ENCODE peak calls at places on chromosomes 3 and 15, in four cellular contexts. B is endothelial cell, A is psoas muscle, O is GM19239. S is an unnamed sample.

GRCh38 chr3:12752803-12753202 is 6.3 kb downstream of the TMEM40 start:
- DNase-seq in O (no peak), A (no peak), B (no peak), S (no peak)

GRCh38 chr3:54447427-54447826 is 325.1 kb downstream of the CACNA2D3 start:
- DNase-seq in O (no peak), B (no peak), A (no peak), S (no peak)

GRCh38 chr3:155428558-155428957 is 135.1 kb upstream of the STRIT1 start:
- DNase-seq in O (no peak), B (no peak), A (no peak), S (no peak)

GRCh38 chr3:77147836-77148578 is 108.1 kb downstream of the ROBO2 start:
- DNase-seq in B (no peak), A (no peak), O (no peak), S (no peak)

GRCh38 chr3:187798531-187799520 is 53.6 kb upstream of the BCL6 start:
- DNase-seq in B (no peak), A (no peak), O (no peak), S (no peak)

GRCh38 chr3:11705049-11705448 is 61.3 kb upstream of the VGLL4 start:
- DNase-seq in A (no peak), O (no peak), B (no peak), S (no peak)

GRCh38 chr3:137032465-137033120 is 74.8 kb downstream of the IL20RB start:
- DNase-seq in A (peak; percentile 85), B (peak; percentile 98), O (peak; percentile 74), S (no peak)

GRCh38 chr3:113485161-113485609 is 29.8 kb downstream of the SPICE1 start:
- DNase-seq in A (no peak), O (no peak), B (no peak), S (no peak)

GRCh38 chr15:68418611-68419161 is 13.3 kb downstream of the ITGA11 start:
- DNase-seq in O (no peak), A (no peak), B (no peak), S (peak; percentile 43)